ENCODE peak calls at places on chromosome 6, in four cellular contexts. One of them, this sample, is unnamed.
A peak's percentile ranks its signal among the peaks of the same experiment; 100 is the strongest.

GRCh38 chr6:40997256-40997957 is 41.6 kb downstream of the UNC5CL start:
- DNase-seq in H1: peak; percentile 63
- DNase-seq in HCT116: peak; percentile 82
- DNase-seq in HepG2: peak; percentile 95
- DNase-seq in this sample: peak; percentile 76

GRCh38 chr6:39053854-39054576 is 5.4 kb downstream of the GLP1R start:
- DNase-seq in HCT116: no peak
- DNase-seq in H1: no peak
- DNase-seq in HepG2: no peak
- DNase-seq in this sample: no peak

GRCh38 chr6:146244630-146245143 is 215.8 kb downstream of the GRM1 start:
- DNase-seq in H1: no peak
- DNase-seq in HCT116: no peak
- DNase-seq in HepG2: no peak
- DNase-seq in this sample: no peak

GRCh38 chr6:157022022-157022740 is 245.0 kb downstream of the ARID1B start:
- DNase-seq in HepG2: peak; percentile 71
- DNase-seq in HCT116: peak; percentile 31
- DNase-seq in H1: peak; percentile 71
- DNase-seq in this sample: peak; percentile 98

GRCh38 chr6:138235205-138235604 is 16.9 kb upstream of the PBOV1 start:
- DNase-seq in H1: no peak
- DNase-seq in HepG2: no peak
- DNase-seq in HCT116: no peak
- DNase-seq in this sample: no peak

GRCh38 chr6:143961868-143962643 is 46.0 kb downstream of the PLAGL1 start:
- DNase-seq in H1: no peak
- DNase-seq in HCT116: no peak
- DNase-seq in HepG2: no peak
- DNase-seq in this sample: no peak

GRCh38 chr6:112317461-112317860 is 29.7 kb upstream of the RFPL4B start:
- DNase-seq in HCT116: no peak
- DNase-seq in HepG2: no peak
- DNase-seq in H1: no peak
- DNase-seq in this sample: no peak

GRCh38 chr6:42110683-42111082 is 31.7 kb downstream of the C6orf132 start:
- DNase-seq in HCT116: no peak
- DNase-seq in HepG2: peak; percentile 48
- DNase-seq in H1: no peak
- DNase-seq in this sample: no peak

GRCh38 chr6:103122766-103123601 is 1729.5 kb downstream of the GRIK2 start:
- DNase-seq in HCT116: peak; percentile 69
- DNase-seq in H1: peak; percentile 88
- DNase-seq in HepG2: peak; percentile 44
- DNase-seq in this sample: peak; percentile 4

GRCh38 chr6:154169193-154169847 is 130.3 kb downstream of the OPRM1 start:
- DNase-seq in H1: no peak
- DNase-seq in HCT116: no peak
- DNase-seq in HepG2: no peak
- DNase-seq in this sample: no peak

GRCh38 chr6:26187981-26188635 is 100.9 kb downstream of the HFE start:
- DNase-seq in HCT116: peak; percentile 39
- DNase-seq in HepG2: peak; percentile 76
- DNase-seq in H1: no peak
- DNase-seq in this sample: peak; percentile 49

GRCh38 chr6:28488916-28489365 is 26.7 kb downstream of the GPX6 start:
- DNase-seq in H1: peak; percentile 72
- DNase-seq in HepG2: peak; percentile 82
- DNase-seq in HCT116: peak; percentile 72
- DNase-seq in this sample: peak; percentile 51

GRCh38 chr6:142764306-142764705 is 180.7 kb downstream of the HIVEP2 start:
- DNase-seq in HCT116: no peak
- DNase-seq in HepG2: no peak
- DNase-seq in H1: no peak
- DNase-seq in this sample: no peak

GRCh38 chr6:109772961-109773431 is 81.9 kb downstream of the FIG4 start:
- DNase-seq in HCT116: no peak
- DNase-seq in HepG2: no peak
- DNase-seq in H1: no peak
- DNase-seq in this sample: no peak

GRCh38 chr6:79048611-79049010 is 29.4 kb downstream of the PHIP start:
- DNase-seq in HepG2: peak; percentile 29
- DNase-seq in HCT116: peak; percentile 34
- DNase-seq in H1: no peak
- DNase-seq in this sample: peak; percentile 42

GRCh38 chr6:148177589-148178233 is 164.9 kb upstream of the SASH1 start:
- DNase-seq in H1: peak; percentile 89
- DNase-seq in HepG2: peak; percentile 30
- DNase-seq in HCT116: peak; percentile 31
- DNase-seq in this sample: peak; percentile 54

GRCh38 chr6:140201787-140202458 is 827.5 kb upstream of the CITED2 start:
- DNase-seq in HepG2: no peak
- DNase-seq in HCT116: no peak
- DNase-seq in H1: no peak
- DNase-seq in this sample: no peak

GRCh38 chr6:139519097-139519496 is 144.6 kb upstream of the CITED2 start:
- DNase-seq in H1: no peak
- DNase-seq in HCT116: no peak
- DNase-seq in HepG2: no peak
- DNase-seq in this sample: no peak

GRCh38 chr6:137008204-137008603 is 36.6 kb downstream of the IL20RA start:
- DNase-seq in H1: no peak
- DNase-seq in HepG2: no peak
- DNase-seq in HCT116: no peak
- DNase-seq in this sample: no peak

GRCh38 chr6:111764238-111765182 is 108.7 kb downstream of the FYN start:
- DNase-seq in H1: no peak
- DNase-seq in HepG2: no peak
- DNase-seq in HCT116: no peak
- DNase-seq in this sample: no peak

GRCh38 chr6:134368670-134369069 is 50.8 kb upstream of the SGK1 start:
- DNase-seq in HCT116: no peak
- DNase-seq in HepG2: no peak
- DNase-seq in H1: no peak
- DNase-seq in this sample: no peak

GRCh38 chr6:134361011-134361410 is 43.1 kb upstream of the SGK1 start:
- DNase-seq in HepG2: no peak
- DNase-seq in H1: no peak
- DNase-seq in HCT116: no peak
- DNase-seq in this sample: no peak

GRCh38 chr6:134358320-134358719 is 40.4 kb upstream of the SGK1 start:
- DNase-seq in H1: no peak
- DNase-seq in HepG2: no peak
- DNase-seq in HCT116: no peak
- DNase-seq in this sample: no peak

DNA sequence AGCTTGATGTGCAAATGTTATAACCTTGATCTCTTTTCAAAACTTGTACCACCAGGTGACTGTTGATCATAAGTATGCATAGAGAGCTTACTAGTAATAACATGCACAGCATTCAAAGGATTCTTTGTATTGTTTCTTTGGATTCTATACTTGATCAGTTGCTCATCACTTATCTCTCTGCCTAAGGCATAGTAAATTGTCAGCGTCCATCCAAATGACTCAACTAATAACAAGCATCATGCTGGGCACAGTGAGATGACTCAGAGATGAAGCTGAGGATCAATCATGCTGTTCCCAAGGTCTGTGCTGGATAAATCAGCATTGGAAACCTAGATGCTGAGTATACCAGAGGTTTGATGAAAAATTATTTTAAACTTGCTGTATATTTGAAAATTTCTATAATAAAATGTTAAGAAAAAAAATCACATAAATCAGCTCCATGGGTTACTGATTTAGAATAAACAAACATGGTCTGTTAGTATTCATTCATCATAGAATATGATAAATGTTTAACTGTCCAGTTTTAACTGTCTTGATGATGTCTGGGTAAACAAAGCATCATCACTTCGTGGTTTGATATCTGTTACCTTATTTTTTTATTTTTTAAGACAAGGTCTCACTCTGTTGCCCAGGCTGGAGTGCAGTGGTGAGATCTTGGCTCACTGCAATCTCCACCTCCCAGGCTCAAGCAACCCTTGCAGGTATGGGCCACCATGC is 45.6 kb upstream of the SGK1 start:
- DNase-seq in HepG2: no peak
- DNase-seq in HCT116: peak; percentile 82
- DNase-seq in H1: no peak
- DNase-seq in this sample: peak; percentile 6
- TF ChIP-seq FOSL1 in HepG2: no peak
- TF ChIP-seq FOSL1 in HCT116: peak; percentile 86
- TF ChIP-seq FOSL1 in H1: no peak
- TF ChIP-seq FOSL1 in this sample: peak; percentile 73

GRCh38 chr6:122692807-122693580 is 82.8 kb downstream of the PKIB start:
- DNase-seq in H1: no peak
- DNase-seq in HCT116: no peak
- DNase-seq in HepG2: no peak
- DNase-seq in this sample: no peak

GRCh38 chr6:122696079-122696478 is 83.4 kb upstream of the FABP7 start:
- DNase-seq in H1: no peak
- DNase-seq in HepG2: no peak
- DNase-seq in HCT116: peak; percentile 77
- DNase-seq in this sample: no peak

GRCh38 chr6:122696853-122697252 is 82.7 kb upstream of the FABP7 start:
- DNase-seq in HCT116: peak; percentile 91
- DNase-seq in HepG2: peak; percentile 13
- DNase-seq in H1: no peak
- DNase-seq in this sample: no peak

GRCh38 chr6:122695188-122695587 is 84.3 kb upstream of the FABP7 start:
- DNase-seq in H1: no peak
- DNase-seq in HCT116: no peak
- DNase-seq in HepG2: no peak
- DNase-seq in this sample: no peak

GRCh38 chr6:122692175-122692598 is 82.0 kb downstream of the PKIB start:
- DNase-seq in H1: no peak
- DNase-seq in HepG2: no peak
- DNase-seq in HCT116: no peak
- DNase-seq in this sample: no peak
- TF ChIP-seq FOSL1 in H1: no peak
- TF ChIP-seq FOSL1 in HepG2: no peak
- TF ChIP-seq FOSL1 in HCT116: no peak
- TF ChIP-seq FOSL1 in this sample: no peak

GRCh38 chr6:11613336-11613735 is 75.8 kb downstream of the TMEM170B start:
- DNase-seq in HCT116: no peak
- DNase-seq in H1: no peak
- DNase-seq in HepG2: no peak
- DNase-seq in this sample: no peak

GRCh38 chr6:11608600-11609323 is 71.2 kb downstream of the TMEM170B start:
- DNase-seq in H1: no peak
- DNase-seq in HepG2: no peak
- DNase-seq in HCT116: no peak
- DNase-seq in this sample: no peak

GRCh38 chr6:11606287-11606686 is 68.7 kb downstream of the TMEM170B start:
- DNase-seq in HepG2: no peak
- DNase-seq in HCT116: no peak
- DNase-seq in H1: no peak
- DNase-seq in this sample: no peak

GRCh38 chr6:11607381-11607780 is 69.8 kb downstream of the TMEM170B start:
- DNase-seq in H1: no peak
- DNase-seq in HCT116: no peak
- DNase-seq in HepG2: no peak
- DNase-seq in this sample: no peak

DNA sequence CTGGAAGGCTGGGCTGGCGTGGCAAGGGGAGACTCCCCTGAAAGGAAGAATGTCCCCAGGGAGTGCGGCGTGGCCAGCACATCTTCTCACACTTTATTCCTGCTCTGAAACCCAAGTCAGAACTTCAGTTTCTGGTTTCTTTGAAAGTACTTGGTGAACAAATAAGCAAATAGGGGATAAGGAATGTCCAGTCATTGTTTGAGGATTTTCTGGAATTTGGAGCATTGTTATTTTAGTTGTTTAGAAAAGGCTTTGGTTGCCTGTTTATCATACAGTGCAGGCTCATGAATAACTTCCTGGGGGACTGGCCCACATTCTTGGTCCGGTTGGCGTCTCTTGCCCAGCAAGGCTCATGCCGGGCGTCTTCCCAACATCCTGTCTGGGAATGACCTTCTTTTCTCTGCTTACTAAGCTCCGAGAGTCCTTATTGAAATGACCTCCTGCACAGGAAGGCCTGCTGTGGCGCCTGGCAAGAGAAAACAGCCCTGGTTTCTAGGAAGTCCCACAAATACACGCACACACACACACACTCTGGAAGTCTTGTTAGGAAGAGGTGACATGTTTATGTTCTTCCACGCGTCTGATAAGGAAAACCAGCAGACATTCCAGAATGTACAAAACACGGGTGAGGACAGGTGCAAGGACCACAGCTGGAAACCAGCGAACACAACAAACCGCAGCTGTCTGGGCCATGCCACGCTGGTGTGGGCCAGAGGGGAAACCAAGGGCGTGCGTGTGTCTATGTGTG is 71.9 kb downstream of the TMEM170B start:
- DNase-seq in HepG2: no peak
- DNase-seq in HCT116: no peak
- DNase-seq in H1: no peak
- DNase-seq in this sample: no peak
- TF ChIP-seq FOSL1 in HepG2: no peak
- TF ChIP-seq FOSL1 in HCT116: no peak
- TF ChIP-seq FOSL1 in H1: no peak
- TF ChIP-seq FOSL1 in this sample: no peak

GRCh38 chr6:167907837-167908681 is 81.3 kb downstream of the AFDN start:
- DNase-seq in HCT116: peak; percentile 18
- DNase-seq in HepG2: peak; percentile 51
- DNase-seq in H1: no peak
- DNase-seq in this sample: no peak

GRCh38 chr6:167904791-167905190 is 78.1 kb downstream of the AFDN start:
- DNase-seq in H1: no peak
- DNase-seq in HepG2: no peak
- DNase-seq in HCT116: no peak
- DNase-seq in this sample: no peak

GRCh38 chr6:167910652-167911051 is 83.9 kb downstream of the AFDN start:
- DNase-seq in HCT116: no peak
- DNase-seq in HepG2: no peak
- DNase-seq in H1: no peak
- DNase-seq in this sample: no peak

GRCh38 chr6:167910007-167910406 is 83.3 kb downstream of the AFDN start:
- DNase-seq in H1: no peak
- DNase-seq in HCT116: no peak
- DNase-seq in HepG2: no peak
- DNase-seq in this sample: no peak

GRCh38 chr6:167906899-167907298 is 80.2 kb downstream of the AFDN start:
- DNase-seq in HepG2: no peak
- DNase-seq in HCT116: no peak
- DNase-seq in H1: no peak
- DNase-seq in this sample: no peak
- TF ChIP-seq FOSL1 in HepG2: no peak
- TF ChIP-seq FOSL1 in HCT116: no peak
- TF ChIP-seq FOSL1 in H1: no peak
- TF ChIP-seq FOSL1 in this sample: no peak